ENCODE peak calls at places on chromosomes 12 and 14, in four cellular contexts. Y is WTC11, L is K562, J is GM12878. P is an unnamed sample.

GRCh38 chr14:78007160-78007559 is 163.0 kb upstream of the NRXN3 start:
- DNase-seq in Y (no peak), L (no peak), J (no peak), P (no peak)

GRCh38 chr14:74511966-74512365 is 18.4 kb downstream of the ISCA2 start:
- DNase-seq in Y (no peak), L (no peak), J (no peak), P (no peak)

GRCh38 chr14:77707355-77707723 is 484 bp downstream of the ALKBH1 start:
- DNase-seq in Y (no peak), L (peak), J (no peak), P (peak)

GRCh38 chr12:68040450-68041075 is 51.3 kb downstream of the IFNG-AS1 start:
- DNase-seq in Y (peak), L (peak), J (peak), P (peak)

GRCh38 chr12:110689601-110690430 is 901 bp upstream of the HVCN1 start:
- DNase-seq in Y (no peak), L (peak), J (peak), P (no peak)

GRCh38 chr12:55972045-55972843 is 1.6 kb upstream of the RAB5B start:
- DNase-seq in Y (no peak), L (no peak), J (no peak), P (peak)

GRCh38 chr12:100391856-100392255 is 35.0 kb downstream of the SLC17A8 start:
- DNase-seq in Y (no peak), L (no peak), J (no peak), P (peak)

GRCh38 chr14:52906141-52906601 is 44.7 kb downstream of the FERMT2 start:
- DNase-seq in Y (no peak), L (no peak), J (no peak), P (no peak)

GRCh38 chr12:43737646-43738045 is 20.9 kb downstream of the PUS7L start:
- DNase-seq in Y (no peak), L (no peak), J (no peak), P (no peak)

GRCh38 chr14:103699901-103700752 is 15.1 kb downstream of the XRCC3 start:
- DNase-seq in Y (no peak), L (no peak), J (no peak), P (no peak)

GRCh38 chr14:87998414-87998813 is 5.4 kb upstream of the GALC start:
- DNase-seq in Y (no peak), L (no peak), J (no peak), P (no peak)

GRCh38 chr14:36229262-36229661 is 52.7 kb upstream of the PTCSC3 start:
- DNase-seq in Y (no peak), L (no peak), J (no peak), P (no peak)

GRCh38 chr12:58727526-58727925 is 192.8 kb downstream of the LRIG3 start:
- DNase-seq in Y (no peak), L (no peak), J (no peak), P (no peak)

GRCh38 chr14:91241848-91242247 is 2.7 kb downstream of the GPR68 start:
- DNase-seq in Y (no peak), L (no peak), J (peak), P (no peak)

DNA sequence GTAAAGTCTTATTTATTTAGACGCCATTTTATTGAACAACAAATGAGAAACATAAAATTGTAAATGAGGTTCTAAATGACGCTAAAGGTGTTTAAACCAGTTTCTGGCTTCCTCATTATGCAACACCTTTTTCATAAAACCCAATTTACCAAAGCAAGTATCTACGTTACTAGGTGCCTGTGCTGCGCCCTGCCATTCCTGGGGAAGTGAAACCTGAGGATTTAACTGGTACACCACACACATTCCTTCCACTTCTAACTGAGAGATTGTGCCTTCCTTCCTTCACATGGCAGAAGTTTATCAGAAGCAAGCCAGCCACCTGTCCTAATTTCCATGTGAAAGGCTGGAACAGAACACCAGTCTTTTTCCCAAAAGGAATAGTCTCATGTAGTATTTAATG is 40.3 kb upstream of the GCH1 start:
- DNase-seq in Y (no peak), L (no peak), J (no peak), P (no peak)
- TF ChIP-seq TCF7 in Y (no peak), L (no peak), J (no peak), P (no peak)

DNA sequence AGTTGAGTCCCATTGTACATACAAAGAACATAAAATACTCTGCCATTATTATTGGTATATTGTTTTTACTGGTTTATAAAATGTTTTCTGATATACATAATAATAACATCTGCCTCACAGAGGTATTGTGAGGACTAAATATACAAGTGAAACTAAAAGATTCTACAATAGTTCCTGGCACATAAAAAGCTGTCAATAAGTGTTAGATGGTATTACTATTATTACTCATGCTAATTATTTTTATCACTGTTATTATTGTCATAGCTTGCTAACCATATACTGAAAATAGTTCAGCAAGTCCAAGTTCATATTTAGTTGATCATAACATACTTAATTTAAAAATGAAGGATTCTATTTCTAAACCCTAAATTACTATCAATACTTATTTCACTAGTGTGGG is 34.4 kb downstream of the BTG1 start:
- DNase-seq in Y (no peak), L (no peak), J (no peak), P (no peak)
- TF ChIP-seq TCF7 in Y (no peak), L (no peak), J (no peak), P (no peak)

DNA sequence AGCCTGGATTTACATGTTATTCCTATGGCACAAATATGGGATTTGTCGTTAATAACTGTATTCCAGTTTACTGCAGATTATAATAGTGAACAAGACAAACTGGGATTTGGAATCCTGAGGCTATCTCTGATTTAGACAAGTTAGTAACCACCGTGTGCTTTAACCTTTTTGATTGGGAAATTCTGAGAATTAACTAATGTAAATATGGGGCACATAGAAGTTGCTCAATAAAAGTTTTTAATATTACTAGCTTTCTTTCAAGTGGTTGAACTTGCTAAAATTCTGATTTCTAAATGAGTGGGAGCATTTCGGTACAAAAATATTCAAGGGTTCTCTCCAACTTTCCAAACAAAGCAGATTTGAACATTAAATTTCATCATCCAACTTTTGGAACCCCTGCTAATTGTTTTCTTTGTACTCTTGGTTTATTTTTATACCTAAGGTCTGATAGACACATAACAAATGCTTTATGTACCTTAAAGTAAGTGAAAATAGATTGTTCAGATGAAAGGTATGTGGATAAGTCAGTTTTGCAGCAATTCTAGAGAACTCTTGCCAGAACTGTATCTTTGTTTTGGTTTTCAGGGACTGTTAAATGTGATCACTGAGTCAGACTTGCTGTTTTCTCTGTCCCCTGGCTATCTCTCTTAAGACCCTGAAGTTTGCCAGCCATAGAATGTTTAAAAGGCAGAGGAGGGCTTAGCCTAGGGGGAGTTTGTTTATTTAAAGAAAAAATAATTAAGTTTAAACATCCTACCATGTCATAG is 57.5 kb downstream of the FRS2 start:
- DNase-seq in Y (no peak), L (no peak), J (no peak), P (no peak)
- TF ChIP-seq TCF7 in Y (no peak), L (no peak), J (peak), P (no peak)

GRCh38 chr12:6937481-6938352 is 5.9 kb upstream of the RNU7-1 start:
- DNase-seq in Y (peak), L (peak), J (peak), P (peak)
- TF ChIP-seq TCF7 in Y (peak), L (no peak), J (no peak), P (no peak)

GRCh38 chr12:96658075-96658474 is 168.7 kb downstream of the CFAP54 start:
- DNase-seq in Y (no peak), L (no peak), J (no peak), P (no peak)
- TF ChIP-seq TCF7 in Y (no peak), L (no peak), J (no peak), P (no peak)

DNA sequence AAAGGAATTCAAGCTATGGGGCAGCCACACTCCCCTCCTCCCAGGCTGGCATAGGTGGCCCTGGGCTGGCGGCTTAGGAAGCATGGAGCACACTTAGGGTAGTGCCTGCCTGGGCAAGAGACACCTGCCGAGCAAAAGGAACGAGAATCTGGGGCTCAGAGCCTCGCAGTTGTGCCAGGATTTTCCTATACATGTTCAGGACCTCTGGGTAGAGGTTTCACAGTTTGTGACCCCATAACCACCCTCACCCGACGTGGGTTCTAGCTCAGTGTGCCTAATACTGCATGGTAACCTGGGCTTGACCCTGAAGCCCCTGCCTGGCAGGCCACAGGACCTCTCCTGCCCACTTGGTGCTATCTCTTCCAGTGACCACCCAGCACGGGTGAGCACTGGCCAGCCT is 99.5 kb downstream of the FBXL14 start:
- DNase-seq in Y (no peak), L (no peak), J (no peak), P (no peak)
- TF ChIP-seq TCF7 in Y (no peak), L (no peak), J (no peak), P (no peak)

GRCh38 chr12:15600223-15600935 is 188.8 kb downstream of the EPS8 start:
- DNase-seq in Y (no peak), L (no peak), J (no peak), P (no peak)

GRCh38 chr12:15605886-15606590 is 183.2 kb downstream of the EPS8 start:
- DNase-seq in Y (no peak), L (no peak), J (no peak), P (no peak)

GRCh38 chr12:15602051-15602672 is 187.0 kb downstream of the EPS8 start:
- DNase-seq in Y (no peak), L (no peak), J (no peak), P (peak)

GRCh38 chr12:15601210-15601800 is 187.9 kb downstream of the EPS8 start:
- DNase-seq in Y (no peak), L (no peak), J (no peak), P (no peak)

DNA sequence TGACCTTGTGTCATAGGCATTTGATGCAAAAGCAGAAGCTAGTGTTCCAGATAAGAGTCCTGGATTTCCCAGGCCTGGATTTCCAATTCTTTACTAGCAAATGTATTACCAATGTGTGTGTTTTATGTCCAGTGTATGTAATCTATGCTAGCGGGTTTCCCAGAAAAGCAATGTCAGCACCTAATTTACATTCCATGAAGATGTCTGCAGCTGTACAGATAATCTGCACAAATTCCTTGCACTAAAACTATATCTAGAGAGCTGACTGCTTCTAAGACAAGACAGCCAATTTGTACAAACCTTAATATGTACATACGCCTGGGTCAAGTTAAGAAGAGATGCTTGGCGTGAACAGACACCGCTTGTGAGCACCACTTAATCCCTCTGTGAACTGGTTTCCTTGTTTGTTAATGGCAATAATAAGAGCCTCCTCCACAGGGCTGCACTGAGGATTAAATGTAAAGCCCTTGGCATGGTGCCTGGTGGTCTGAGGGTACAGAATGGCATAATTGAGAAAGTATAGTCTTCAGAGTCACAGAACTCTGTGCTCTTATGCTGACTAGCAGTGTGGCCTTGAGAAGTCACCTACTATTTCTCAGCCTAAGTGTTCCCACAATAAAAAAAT is 185.6 kb downstream of the EPS8 start:
- DNase-seq in Y (no peak), L (no peak), J (no peak), P (peak)
- TF ChIP-seq TCF7 in Y (no peak), L (no peak), J (no peak), P (no peak)